ENCODE peak calls at places on chromosomes 7 and 10, in seven cellular contexts. One of them, this sample, is unnamed.
A peak's percentile ranks its signal among the peaks of the same experiment; 100 is the strongest.

GRCh38 chr7:139798221-139798620 is 20.4 kb upstream of the HIPK2 start:
- DNase-seq in HEK293T: no peak
- DNase-seq in NCI-H187 treated with DMSO at 0.1 percent for 48 hours: no peak
- DNase-seq in memory B cell: no peak
- DNase-seq in NCI-H345: no peak
- DNase-seq in adrenal gland: no peak
- DNase-seq in HTR-8/SVneo: no peak
- DNase-seq in this sample: no peak

GRCh38 chr7:74587435-74588126 is 69.9 kb upstream of the GTF2I start:
- DNase-seq in HEK293T: no peak
- DNase-seq in NCI-H187 treated with DMSO at 0.1 percent for 48 hours: peak; percentile 66
- DNase-seq in memory B cell: no peak
- DNase-seq in NCI-H345: no peak
- DNase-seq in adrenal gland: peak; percentile 98
- DNase-seq in HTR-8/SVneo: peak; percentile 83
- DNase-seq in this sample: no peak

GRCh38 chr10:27390681-27391080 is 113.4 kb upstream of the RAB18 start:
- DNase-seq in HEK293T: no peak
- DNase-seq in NCI-H187 treated with DMSO at 0.1 percent for 48 hours: no peak
- DNase-seq in memory B cell: no peak
- DNase-seq in NCI-H345: no peak
- DNase-seq in adrenal gland: no peak
- DNase-seq in HTR-8/SVneo: peak; percentile 26
- DNase-seq in this sample: no peak

GRCh38 chr7:24980695-24981543 is 941 bp upstream of the OSBPL3 start:
- DNase-seq in HEK293T: no peak
- DNase-seq in NCI-H187 treated with DMSO at 0.1 percent for 48 hours: no peak
- DNase-seq in memory B cell: no peak
- DNase-seq in NCI-H345: peak; percentile 60
- DNase-seq in adrenal gland: peak; percentile 17
- DNase-seq in HTR-8/SVneo: no peak
- DNase-seq in this sample: peak; percentile 56

GRCh38 chr7:91690541-91690940 is 190.0 kb downstream of the MTERF1 start:
- DNase-seq in HEK293T: no peak
- DNase-seq in NCI-H187 treated with DMSO at 0.1 percent for 48 hours: no peak
- DNase-seq in memory B cell: no peak
- DNase-seq in NCI-H345: no peak
- DNase-seq in adrenal gland: no peak
- DNase-seq in HTR-8/SVneo: no peak
- DNase-seq in this sample: no peak

GRCh38 chr7:68684246-68684850 is 913.9 kb upstream of the AUTS2 start:
- DNase-seq in HEK293T: no peak
- DNase-seq in NCI-H187 treated with DMSO at 0.1 percent for 48 hours: peak; percentile 63
- DNase-seq in memory B cell: no peak
- DNase-seq in NCI-H345: peak; percentile 87
- DNase-seq in adrenal gland: no peak
- DNase-seq in HTR-8/SVneo: no peak
- DNase-seq in this sample: no peak

GRCh38 chr7:156614434-156615264 is 25.9 kb upstream of the RNF32 start:
- DNase-seq in HEK293T: no peak
- DNase-seq in NCI-H187 treated with DMSO at 0.1 percent for 48 hours: no peak
- DNase-seq in memory B cell: no peak
- DNase-seq in NCI-H345: no peak
- DNase-seq in adrenal gland: no peak
- DNase-seq in HTR-8/SVneo: no peak
- DNase-seq in this sample: peak; percentile 8

GRCh38 chr10:17022399-17022798 is 107.2 kb downstream of the CUBN start:
- DNase-seq in HEK293T: no peak
- DNase-seq in NCI-H187 treated with DMSO at 0.1 percent for 48 hours: no peak
- DNase-seq in memory B cell: no peak
- DNase-seq in NCI-H345: no peak
- DNase-seq in adrenal gland: no peak
- DNase-seq in HTR-8/SVneo: no peak
- DNase-seq in this sample: no peak

GRCh38 chr10:98263088-98263487 is 4.9 kb downstream of the LOXL4 start:
- DNase-seq in HEK293T: no peak
- DNase-seq in NCI-H187 treated with DMSO at 0.1 percent for 48 hours: no peak
- DNase-seq in memory B cell: no peak
- DNase-seq in NCI-H345: no peak
- DNase-seq in adrenal gland: no peak
- DNase-seq in HTR-8/SVneo: no peak
- DNase-seq in this sample: no peak

GRCh38 chr7:3043544-3044395 is at the start of gene CARD11:
- DNase-seq in HEK293T: no peak
- DNase-seq in NCI-H187 treated with DMSO at 0.1 percent for 48 hours: no peak
- DNase-seq in memory B cell: peak; percentile 67
- DNase-seq in NCI-H345: no peak
- DNase-seq in adrenal gland: no peak
- DNase-seq in HTR-8/SVneo: peak; percentile 51
- DNase-seq in this sample: no peak

GRCh38 chr7:99860281-99861127 is 16.3 kb downstream of the OR2AE1 start:
- DNase-seq in HEK293T: no peak
- DNase-seq in NCI-H187 treated with DMSO at 0.1 percent for 48 hours: no peak
- DNase-seq in memory B cell: no peak
- DNase-seq in NCI-H345: no peak
- DNase-seq in adrenal gland: peak; percentile 72
- DNase-seq in HTR-8/SVneo: peak; percentile 5
- DNase-seq in this sample: peak; percentile 66

GRCh38 chr10:1454964-1455363 is 282.4 kb downstream of the ADARB2 start:
- DNase-seq in HEK293T: no peak
- DNase-seq in NCI-H187 treated with DMSO at 0.1 percent for 48 hours: peak; percentile 62
- DNase-seq in memory B cell: no peak
- DNase-seq in NCI-H345: peak; percentile 67
- DNase-seq in adrenal gland: no peak
- DNase-seq in HTR-8/SVneo: no peak
- DNase-seq in this sample: no peak

GRCh38 chr10:51129946-51130554 is 55.8 kb downstream of the PRKG1 start:
- DNase-seq in HEK293T: no peak
- DNase-seq in NCI-H187 treated with DMSO at 0.1 percent for 48 hours: no peak
- DNase-seq in memory B cell: no peak
- DNase-seq in NCI-H345: no peak
- DNase-seq in adrenal gland: no peak
- DNase-seq in HTR-8/SVneo: no peak
- DNase-seq in this sample: peak; percentile 7

GRCh38 chr7:80014507-80014906 is 120.1 kb upstream of the GNAI1 start:
- DNase-seq in HEK293T: peak; percentile 24
- DNase-seq in NCI-H187 treated with DMSO at 0.1 percent for 48 hours: no peak
- DNase-seq in memory B cell: no peak
- DNase-seq in NCI-H345: no peak
- DNase-seq in adrenal gland: no peak
- DNase-seq in HTR-8/SVneo: no peak
- DNase-seq in this sample: peak; percentile 54

GRCh38 chr10:128071417-128071782 is 54.8 kb downstream of the MKI67 start:
- DNase-seq in HEK293T: no peak
- DNase-seq in NCI-H187 treated with DMSO at 0.1 percent for 48 hours: no peak
- DNase-seq in memory B cell: no peak
- DNase-seq in NCI-H345: no peak
- DNase-seq in adrenal gland: no peak
- DNase-seq in HTR-8/SVneo: no peak
- DNase-seq in this sample: no peak

GRCh38 chr10:80612261-80612660 is 74.6 kb downstream of the SH2D4B start:
- DNase-seq in HEK293T: no peak
- DNase-seq in NCI-H187 treated with DMSO at 0.1 percent for 48 hours: peak; percentile 19
- DNase-seq in memory B cell: no peak
- DNase-seq in NCI-H345: peak; percentile 61
- DNase-seq in adrenal gland: no peak
- DNase-seq in HTR-8/SVneo: no peak
- DNase-seq in this sample: no peak

GRCh38 chr10:79331709-79332108 is 15.6 kb upstream of the PPIF start:
- DNase-seq in HEK293T: no peak
- DNase-seq in NCI-H187 treated with DMSO at 0.1 percent for 48 hours: no peak
- DNase-seq in memory B cell: peak; percentile 49
- DNase-seq in NCI-H345: no peak
- DNase-seq in adrenal gland: peak; percentile 72
- DNase-seq in HTR-8/SVneo: peak; percentile 75
- DNase-seq in this sample: no peak

GRCh38 chr10:129770286-129770685 is 193.8 kb downstream of the EBF3 start:
- DNase-seq in HEK293T: no peak
- DNase-seq in NCI-H187 treated with DMSO at 0.1 percent for 48 hours: no peak
- DNase-seq in memory B cell: no peak
- DNase-seq in NCI-H345: no peak
- DNase-seq in adrenal gland: no peak
- DNase-seq in HTR-8/SVneo: no peak
- DNase-seq in this sample: no peak

GRCh38 chr7:33743594-33743993 is 161.7 kb upstream of the BMPER start:
- DNase-seq in HEK293T: no peak
- DNase-seq in NCI-H187 treated with DMSO at 0.1 percent for 48 hours: no peak
- DNase-seq in memory B cell: no peak
- DNase-seq in NCI-H345: no peak
- DNase-seq in adrenal gland: no peak
- DNase-seq in HTR-8/SVneo: peak; percentile 36
- DNase-seq in this sample: no peak

GRCh38 chr10:323651-324293 is 188.5 kb downstream of the ZMYND11 start:
- DNase-seq in HEK293T: no peak
- DNase-seq in NCI-H187 treated with DMSO at 0.1 percent for 48 hours: no peak
- DNase-seq in memory B cell: no peak
- DNase-seq in NCI-H345: no peak
- DNase-seq in adrenal gland: peak; percentile 77
- DNase-seq in HTR-8/SVneo: peak; percentile 91
- DNase-seq in this sample: peak; percentile 42

GRCh38 chr10:17744395-17744841 is 7.6 kb upstream of the TMEM236 start:
- DNase-seq in HEK293T: no peak
- DNase-seq in NCI-H187 treated with DMSO at 0.1 percent for 48 hours: no peak
- DNase-seq in memory B cell: no peak
- DNase-seq in NCI-H345: no peak
- DNase-seq in adrenal gland: no peak
- DNase-seq in HTR-8/SVneo: no peak
- DNase-seq in this sample: no peak

GRCh38 chr10:48476279-48476982 is 128.4 kb downstream of the ARHGAP22 start:
- DNase-seq in HEK293T: no peak
- DNase-seq in NCI-H187 treated with DMSO at 0.1 percent for 48 hours: no peak
- DNase-seq in memory B cell: no peak
- DNase-seq in NCI-H345: peak; percentile 64
- DNase-seq in adrenal gland: no peak
- DNase-seq in HTR-8/SVneo: no peak
- DNase-seq in this sample: no peak

GRCh38 chr7:120735791-120736190 is 122.2 kb downstream of the TSPAN12 start:
- DNase-seq in HEK293T: no peak
- DNase-seq in NCI-H187 treated with DMSO at 0.1 percent for 48 hours: no peak
- DNase-seq in memory B cell: no peak
- DNase-seq in NCI-H345: no peak
- DNase-seq in adrenal gland: no peak
- DNase-seq in HTR-8/SVneo: no peak
- DNase-seq in this sample: no peak

GRCh38 chr7:36961097-36961496 is 236.8 kb upstream of the AOAH start:
- DNase-seq in HEK293T: no peak
- DNase-seq in NCI-H187 treated with DMSO at 0.1 percent for 48 hours: no peak
- DNase-seq in memory B cell: no peak
- DNase-seq in NCI-H345: no peak
- DNase-seq in adrenal gland: no peak
- DNase-seq in HTR-8/SVneo: no peak
- DNase-seq in this sample: no peak

GRCh38 chr7:99380032-99380822 is 5.7 kb downstream of the ARPC1B start:
- DNase-seq in HEK293T: no peak
- DNase-seq in NCI-H187 treated with DMSO at 0.1 percent for 48 hours: no peak
- DNase-seq in memory B cell: peak; percentile 39
- DNase-seq in NCI-H345: no peak
- DNase-seq in adrenal gland: no peak
- DNase-seq in HTR-8/SVneo: no peak
- DNase-seq in this sample: no peak